ENCODE peak calls at places on chromosomes 2 and 18, in four cellular contexts. One of them, this sample, is unnamed. For H3K4me1, the result is how much of the 10 kb centered on the place peaks cover.

GRCh38 chr2:105775809-105776559 is 31.3 kb downstream of the NCK2 start:
- DNase-seq in IMR-90: no peak
- DNase-seq in mesenchymal stem cell: no peak
- DNase-seq in H1: no peak
- DNase-seq in this sample: no peak

GRCh38 chr18:37544713-37545112 is 20.9 kb downstream of the CELF4 start:
- DNase-seq in IMR-90: no peak
- DNase-seq in mesenchymal stem cell: no peak
- DNase-seq in H1: no peak
- DNase-seq in this sample: no peak

GRCh38 chr2:69735696-69736095 is 6.2 kb upstream of the ANXA4 start:
- DNase-seq in IMR-90: no peak
- DNase-seq in mesenchymal stem cell: no peak
- DNase-seq in H1: no peak
- DNase-seq in this sample: no peak

GRCh38 chr2:131014141-131014540 is 79.1 kb downstream of the FAM168B start:
- DNase-seq in IMR-90: no peak
- DNase-seq in mesenchymal stem cell: no peak
- DNase-seq in H1: no peak
- DNase-seq in this sample: no peak

GRCh38 chr2:223328578-223328977 is 273.6 kb downstream of the SCG2 start:
- DNase-seq in IMR-90: no peak
- DNase-seq in mesenchymal stem cell: peak
- DNase-seq in H1: no peak
- DNase-seq in this sample: no peak

GRCh38 chr18:6382968-6383367 is 31.7 kb downstream of the L3MBTL4 start:
- DNase-seq in IMR-90: no peak
- DNase-seq in mesenchymal stem cell: no peak
- DNase-seq in H1: no peak
- DNase-seq in this sample: peak

GRCh38 chr18:3051718-3052410 is 38.9 kb upstream of the LPIN2 start:
- DNase-seq in IMR-90: no peak
- DNase-seq in mesenchymal stem cell: no peak
- DNase-seq in H1: no peak
- DNase-seq in this sample: no peak

GRCh38 chr2:112055110-112055832 is at the start of gene TMEM87B:
- DNase-seq in IMR-90: peak
- DNase-seq in mesenchymal stem cell: peak
- DNase-seq in H1: peak
- DNase-seq in this sample: peak

GRCh38 chr2:58419983-58420382 is 178.9 kb upstream of the FANCL start:
- DNase-seq in IMR-90: no peak
- DNase-seq in mesenchymal stem cell: no peak
- DNase-seq in H1: no peak
- DNase-seq in this sample: no peak

GRCh38 chr2:69968609-69969008 is 7.2 kb upstream of the ASPRV1 start:
- DNase-seq in IMR-90: no peak
- DNase-seq in mesenchymal stem cell: no peak
- DNase-seq in H1: no peak
- DNase-seq in this sample: no peak

GRCh38 chr2:119082821-119083400 is 75.6 kb downstream of the C1QL2 start:
- DNase-seq in IMR-90: no peak
- DNase-seq in mesenchymal stem cell: no peak
- DNase-seq in H1: no peak
- DNase-seq in this sample: no peak

GRCh38 chr18:77103181-77103875 is 29.3 kb downstream of the MBP start:
- DNase-seq in IMR-90: peak
- DNase-seq in mesenchymal stem cell: no peak
- DNase-seq in H1: no peak
- DNase-seq in this sample: no peak

GRCh38 chr2:35035883-35036282 is 1319.7 kb upstream of the CRIM1 start:
- DNase-seq in IMR-90: no peak
- DNase-seq in mesenchymal stem cell: no peak
- DNase-seq in H1: no peak
- DNase-seq in this sample: no peak

GRCh38 chr18:9296233-9297006 is 38.2 kb upstream of the TWSG1 start:
- DNase-seq in IMR-90: peak
- DNase-seq in mesenchymal stem cell: no peak
- DNase-seq in H1: no peak
- DNase-seq in this sample: no peak

GRCh38 chr2:214881647-214882205 is 72.2 kb upstream of the BARD1 start:
- DNase-seq in IMR-90: no peak
- DNase-seq in mesenchymal stem cell: no peak
- DNase-seq in H1: no peak
- DNase-seq in this sample: no peak

GRCh38 chr2:234533631-234534030 is 36.8 kb upstream of the ARL4C start:
- DNase-seq in IMR-90: no peak
- DNase-seq in mesenchymal stem cell: no peak
- DNase-seq in H1: no peak
- DNase-seq in this sample: no peak

GRCh38 chr2:68225119-68225632 is 27.2 kb downstream of the PPP3R1 start:
- DNase-seq in IMR-90: peak
- DNase-seq in mesenchymal stem cell: peak
- DNase-seq in H1: no peak
- DNase-seq in this sample: peak

GRCh38 chr2:117470311-117471095 is 344.0 kb upstream of the DDX18 start:
- DNase-seq in IMR-90: no peak
- DNase-seq in mesenchymal stem cell: peak
- DNase-seq in H1: peak
- DNase-seq in this sample: peak

GRCh38 chr2:96501886-96502810 is 3.0 kb downstream of the NEURL3 start:
- DNase-seq in IMR-90: no peak
- DNase-seq in mesenchymal stem cell: no peak
- DNase-seq in H1: peak
- DNase-seq in this sample: no peak

GRCh38 chr2:70111752-70112591 is 24.7 kb downstream of the PCBP1 start:
- DNase-seq in IMR-90: peak
- DNase-seq in mesenchymal stem cell: peak
- DNase-seq in H1: no peak
- DNase-seq in this sample: no peak

GRCh38 chr2:2574401-2575184 is 243.5 kb upstream of the MYT1L start:
- DNase-seq in IMR-90: no peak
- DNase-seq in mesenchymal stem cell: no peak
- DNase-seq in H1: no peak
- DNase-seq in this sample: no peak

GRCh38 chr2:9053534-9053931 is 50.0 kb upstream of the MBOAT2 start:
- DNase-seq in IMR-90: no peak
- DNase-seq in mesenchymal stem cell: no peak
- DNase-seq in H1: no peak
- DNase-seq in this sample: no peak

GRCh38 chr18:39761273-39761672 is 2193.8 kb upstream of the PIK3C3 start:
- DNase-seq in IMR-90: no peak
- DNase-seq in mesenchymal stem cell: no peak
- DNase-seq in H1: no peak
- DNase-seq in this sample: no peak

GRCh38 chr2:119073213-119073612 is 85.3 kb downstream of the C1QL2 start:
- DNase-seq in IMR-90: no peak
- DNase-seq in mesenchymal stem cell: no peak
- DNase-seq in H1: no peak
- DNase-seq in this sample: no peak

GRCh38 chr2:215748446-215748845 is 264.9 kb downstream of the MREG start:
- DNase-seq in IMR-90: peak
- DNase-seq in mesenchymal stem cell: peak
- DNase-seq in H1: no peak
- DNase-seq in this sample: no peak

GRCh38 chr2:119549236-119549635 is 5.0 kb downstream of the CFAP221 start:
- DNase-seq in IMR-90: peak
- DNase-seq in mesenchymal stem cell: no peak
- DNase-seq in H1: no peak
- DNase-seq in this sample: no peak

GRCh38 chr2:233469261-233470006 is 97.1 kb downstream of the USP40 start:
- DNase-seq in IMR-90: no peak
- DNase-seq in mesenchymal stem cell: no peak
- DNase-seq in H1: no peak
- DNase-seq in this sample: no peak

GRCh38 chr2:36456227-36456788 is 100.7 kb downstream of the CRIM1 start:
- DNase-seq in IMR-90: peak
- DNase-seq in mesenchymal stem cell: peak
- DNase-seq in H1: no peak
- DNase-seq in this sample: no peak

GRCh38 chr18:31103423-31103822 is 1.2 kb upstream of the DSC2 start:
- DNase-seq in IMR-90: no peak
- DNase-seq in mesenchymal stem cell: no peak
- DNase-seq in H1: no peak
- DNase-seq in this sample: no peak

GRCh38 chr2:224347181-224348051 is 54.5 kb downstream of the FAM124B start:
- DNase-seq in IMR-90: no peak
- DNase-seq in mesenchymal stem cell: peak
- DNase-seq in H1: no peak
- DNase-seq in this sample: no peak

GRCh38 chr2:49702740-49703139 is 548.4 kb upstream of the FSHR start:
- DNase-seq in IMR-90: no peak
- DNase-seq in mesenchymal stem cell: no peak
- DNase-seq in H1: no peak
- DNase-seq in this sample: no peak

GRCh38 chr2:162926907-162927306 is 88.3 kb upstream of the KCNH7 start:
- DNase-seq in IMR-90: no peak
- DNase-seq in mesenchymal stem cell: peak
- DNase-seq in H1: no peak
- DNase-seq in this sample: no peak

GRCh38 chr18:74303936-74304335 is 11.7 kb upstream of the C18orf63 start:
- DNase-seq in IMR-90: peak
- DNase-seq in mesenchymal stem cell: no peak
- DNase-seq in H1: no peak
- DNase-seq in this sample: no peak

GRCh38 chr18:58235001-58235436 is 191.0 kb downstream of the NEDD4L start:
- DNase-seq in IMR-90: no peak
- DNase-seq in mesenchymal stem cell: no peak
- DNase-seq in H1: no peak
- DNase-seq in this sample: no peak

GRCh38 chr2:72681016-72681995 is 144.5 kb downstream of the EXOC6B start:
- DNase-seq in IMR-90: peak
- DNase-seq in mesenchymal stem cell: no peak
- DNase-seq in H1: no peak
- DNase-seq in this sample: no peak

DNA sequence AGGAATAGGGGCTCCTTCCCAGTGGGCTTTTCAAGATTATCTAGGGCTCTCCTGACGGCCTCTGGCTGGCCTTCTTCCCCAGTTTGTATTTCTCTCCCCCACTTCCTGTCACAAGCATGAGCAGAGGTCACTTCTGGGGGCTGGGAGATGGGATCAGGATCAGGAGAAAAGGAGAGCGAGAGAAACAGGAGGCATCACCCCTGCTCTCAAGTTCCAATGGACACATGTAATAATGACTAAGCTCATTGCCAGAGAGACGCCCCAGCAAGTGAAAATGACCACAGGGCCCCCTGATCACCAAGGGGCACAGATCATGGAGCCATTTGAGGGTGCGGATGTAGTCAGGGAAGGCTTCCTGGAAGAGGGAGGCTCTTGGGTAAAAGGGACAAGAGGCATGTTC is 92.1 kb downstream of the SMAD7 start:
- DNase-seq in IMR-90: no peak
- DNase-seq in mesenchymal stem cell: peak
- DNase-seq in H1: no peak
- DNase-seq in this sample: no peak
- H3K14ac ChIP-seq in IMR-90: no peak
- H3K14ac ChIP-seq in mesenchymal stem cell: no peak
- H3K14ac ChIP-seq in H1: no peak
- H3K14ac ChIP-seq in this sample: no peak

GRCh38 chr2:238141541-238142318 is 3.3 kb downstream of the KLHL30 start:
- DNase-seq in IMR-90: no peak
- DNase-seq in mesenchymal stem cell: no peak
- DNase-seq in H1: no peak
- DNase-seq in this sample: no peak
- H3K4me1 ChIP-seq in IMR-90: under half
- H3K4me1 ChIP-seq in mesenchymal stem cell: under half
- H3K4me1 ChIP-seq in H1: under half
- H3K4me1 ChIP-seq in this sample: under half

DNA sequence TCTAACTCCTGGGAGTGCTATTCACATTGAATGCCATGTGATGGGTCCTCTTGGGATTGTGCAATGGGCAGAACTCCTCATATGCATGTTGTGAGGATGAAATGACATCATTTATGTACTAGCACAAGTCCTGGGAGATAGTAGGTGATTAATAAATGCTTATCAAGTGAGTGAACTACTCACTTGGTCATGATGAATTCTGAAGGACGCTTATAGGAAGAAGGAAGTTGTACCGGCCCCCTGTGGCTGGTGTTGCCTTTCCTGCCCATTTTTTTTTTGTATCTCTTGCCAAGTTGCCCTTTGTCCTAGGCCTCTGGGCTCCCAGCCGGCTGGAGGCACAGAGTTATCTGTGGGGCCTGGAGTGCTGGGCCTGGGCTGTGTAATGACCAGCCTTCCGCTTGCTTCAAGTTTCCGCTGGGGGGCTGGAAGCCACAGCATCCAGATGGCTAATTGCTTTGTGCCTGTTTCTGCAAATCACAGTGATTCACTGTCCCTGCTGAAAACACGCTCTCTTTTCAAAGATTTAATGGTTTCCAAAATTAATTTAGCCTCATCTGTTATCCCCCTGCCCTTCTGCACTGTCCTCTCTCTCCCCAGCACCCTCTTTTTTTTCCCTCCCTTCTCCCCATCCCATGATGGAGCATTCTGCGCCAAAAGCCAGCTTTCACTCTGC is 33.7 kb upstream of the MRPL33 start:
- DNase-seq in IMR-90: peak
- DNase-seq in mesenchymal stem cell: peak
- DNase-seq in H1: no peak
- DNase-seq in this sample: no peak
- H3K9ac ChIP-seq in IMR-90: no peak
- H3K9ac ChIP-seq in mesenchymal stem cell: peak
- H3K9ac ChIP-seq in H1: no peak
- H3K9ac ChIP-seq in this sample: no peak

DNA sequence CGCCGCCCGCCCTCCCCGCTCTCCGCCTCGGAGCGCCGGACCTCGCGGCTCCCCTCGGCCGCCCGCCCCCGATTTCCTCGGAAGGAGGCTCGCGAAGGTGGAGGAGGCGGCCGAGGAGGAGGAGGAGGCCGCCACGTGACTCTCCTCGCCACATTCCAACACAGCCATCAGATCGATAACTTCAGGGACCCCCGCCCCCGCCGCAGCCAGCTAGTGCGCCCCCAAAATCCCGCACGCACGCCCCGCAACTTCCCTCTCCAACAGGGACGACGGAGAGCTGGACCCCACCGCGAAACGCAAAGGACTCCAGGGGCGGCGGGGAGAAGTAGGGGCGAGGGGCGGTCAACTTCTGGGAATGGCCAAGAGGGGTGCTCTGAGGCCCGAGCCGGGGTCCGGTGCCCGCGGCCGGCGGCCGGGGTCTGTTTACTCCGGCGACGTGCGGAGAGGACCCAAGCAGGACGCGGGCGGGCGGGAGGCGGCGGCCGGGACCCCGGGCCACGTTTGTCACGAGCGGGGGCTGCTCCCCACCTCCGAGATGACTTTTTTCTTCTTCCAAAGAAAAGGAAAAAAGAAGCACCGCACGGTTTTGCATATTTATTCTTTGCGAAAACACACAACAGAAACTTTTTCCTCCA is 1.9 kb downstream of the ZNF521 start:
- DNase-seq in IMR-90: peak
- DNase-seq in mesenchymal stem cell: peak
- DNase-seq in H1: peak
- DNase-seq in this sample: peak
- H3K14ac ChIP-seq in IMR-90: peak
- H3K14ac ChIP-seq in mesenchymal stem cell: peak
- H3K14ac ChIP-seq in H1: no peak
- H3K14ac ChIP-seq in this sample: no peak

GRCh38 chr2:23619941-23620340 is 235.0 kb downstream of the KLHL29 start:
- DNase-seq in IMR-90: no peak
- DNase-seq in mesenchymal stem cell: no peak
- DNase-seq in H1: no peak
- DNase-seq in this sample: no peak
- H3K4me1 ChIP-seq in IMR-90: under half
- H3K4me1 ChIP-seq in mesenchymal stem cell: under half
- H3K4me1 ChIP-seq in H1: under half
- H3K4me1 ChIP-seq in this sample: under half